ENCODE peak calls at places on chromosomes 7 and 10, in nine cellular contexts. L is cardiac fibroblast, V is breast epithelium, J is heart right ventricle, B is left ventricle myocardium inferior, T is hepatocyte, I is Peyer's patch, S is cardiac muscle cell, X is brain microvascular endothelial cell. M is an unnamed sample.

GRCh38 chr10:62277946-62278345 is 9.3 kb upstream of the RTKN2 start:
- DNase-seq in L (no peak), V (no peak), J (no peak), B (no peak), T (no peak), I (no peak), S (no peak), X (no peak), M (no peak)

GRCh38 chr7:132386249-132386681 is 190.0 kb downstream of the PLXNA4 start:
- DNase-seq in L (no peak), V (no peak), J (peak), B (peak), T (peak), I (no peak), S (peak), X (no peak), M (no peak)

GRCh38 chr10:36779238-36779846 is 346.1 kb upstream of the ANKRD30A start:
- DNase-seq in L (peak), V (no peak), J (no peak), B (no peak), T (peak), I (no peak), S (peak), X (peak), M (no peak)

GRCh38 chr10:15472431-15473400 is 101.6 kb upstream of the FAM171A1 start:
- DNase-seq in L (peak), V (no peak), J (no peak), B (no peak), T (no peak), I (no peak), S (peak), X (peak), M (no peak)

GRCh38 chr10:132427071-132427771 is 30.2 kb downstream of the PWWP2B start:
- DNase-seq in L (no peak), V (no peak), J (peak), B (no peak), T (no peak), I (no peak), S (no peak), X (no peak), M (no peak)

GRCh38 chr10:30063098-30063497 is 3.7 kb upstream of the JCAD start:
- DNase-seq in L (peak), V (no peak), J (no peak), B (no peak), T (no peak), I (no peak), S (peak), X (no peak), M (no peak)

GRCh38 chr10:69088801-69089501 is 1.0 kb downstream of the SRGN start:
- DNase-seq in L (peak), V (no peak), J (no peak), B (no peak), T (no peak), I (no peak), S (peak), X (peak), M (no peak)

GRCh38 chr10:75074711-75075445 is 36.6 kb upstream of the SAMD8 start:
- DNase-seq in L (no peak), V (no peak), J (no peak), B (no peak), T (no peak), I (no peak), S (no peak), X (no peak), M (no peak)

GRCh38 chr7:151550601-151551286 is 31.0 kb upstream of the RHEB start:
- DNase-seq in L (peak), V (no peak), J (no peak), B (no peak), T (peak), I (no peak), S (peak), X (peak), M (peak)

GRCh38 chr7:107180378-107180777 is 11.6 kb downstream of the HBP1 start:
- DNase-seq in L (peak), V (no peak), J (no peak), B (no peak), T (peak), I (no peak), S (peak), X (peak), M (peak)

GRCh38 chr10:88544140-88544870 is 38.8 kb downstream of the RNLS start:
- DNase-seq in L (no peak), V (no peak), J (no peak), B (no peak), T (no peak), I (no peak), S (no peak), X (no peak), M (no peak)

GRCh38 chr10:108363566-108363965 is 1199.1 kb upstream of the SORCS1 start:
- DNase-seq in L (no peak), V (no peak), J (no peak), B (no peak), T (no peak), I (no peak), S (no peak), X (no peak), M (no peak)

GRCh38 chr7:157550300-157551275 is 213.8 kb downstream of the DNAJB6 start:
- DNase-seq in L (no peak), V (peak), J (no peak), B (no peak), T (no peak), I (peak), S (no peak), X (no peak), M (no peak)

GRCh38 chr7:1781369-1781768 is 111.3 kb downstream of the ELFN1 start:
- DNase-seq in L (no peak), V (no peak), J (no peak), B (no peak), T (no peak), I (no peak), S (no peak), X (no peak), M (no peak)

GRCh38 chr7:7157177-7157886 is 25.0 kb upstream of the C1GALT1 start:
- DNase-seq in L (peak), V (no peak), J (no peak), B (no peak), T (no peak), I (no peak), S (peak), X (peak), M (no peak)

GRCh38 chr10:109961181-109962001 is 38.1 kb upstream of the XPNPEP1 start:
- DNase-seq in L (no peak), V (no peak), J (no peak), B (no peak), T (no peak), I (no peak), S (no peak), X (peak), M (no peak)

GRCh38 chr10:103114876-103115275 is 78.2 kb downstream of the NT5C2 start:
- DNase-seq in L (no peak), V (no peak), J (no peak), B (no peak), T (no peak), I (no peak), S (no peak), X (no peak), M (no peak)

GRCh38 chr10:122567056-122567660 is 6.6 kb downstream of the DMBT1 start:
- DNase-seq in L (peak), V (no peak), J (peak), B (no peak), T (no peak), I (peak), S (peak), X (peak), M (no peak)

GRCh38 chr10:70283071-70283444 is 746 bp downstream of the NPFFR1 start:
- DNase-seq in L (no peak), V (no peak), J (no peak), B (no peak), T (no peak), I (no peak), S (no peak), X (no peak), M (no peak)

GRCh38 chr10:70283445-70284399 is at the start of gene NPFFR1:
- DNase-seq in L (no peak), V (no peak), J (no peak), B (no peak), T (peak), I (no peak), S (no peak), X (no peak), M (no peak)

GRCh38 chr10:70285432-70285831 is 1.6 kb upstream of the NPFFR1 start:
- DNase-seq in L (no peak), V (no peak), J (no peak), B (no peak), T (no peak), I (no peak), S (no peak), X (no peak), M (no peak)

GRCh38 chr10:70286616-70287015 is 2.8 kb upstream of the NPFFR1 start:
- DNase-seq in L (no peak), V (no peak), J (no peak), B (no peak), T (no peak), I (no peak), S (no peak), X (no peak), M (no peak)

GRCh38 chr10:70284542-70285150 is 842 bp upstream of the NPFFR1 start:
- DNase-seq in L (no peak), V (no peak), J (no peak), B (no peak), T (no peak), I (no peak), S (no peak), X (no peak), M (no peak)
- H3K4me3 ChIP-seq in L (no peak), V (no peak), J (no peak), B (no peak), T (no peak), I (no peak), S (no peak), X (no peak), M (no peak)

DNA sequence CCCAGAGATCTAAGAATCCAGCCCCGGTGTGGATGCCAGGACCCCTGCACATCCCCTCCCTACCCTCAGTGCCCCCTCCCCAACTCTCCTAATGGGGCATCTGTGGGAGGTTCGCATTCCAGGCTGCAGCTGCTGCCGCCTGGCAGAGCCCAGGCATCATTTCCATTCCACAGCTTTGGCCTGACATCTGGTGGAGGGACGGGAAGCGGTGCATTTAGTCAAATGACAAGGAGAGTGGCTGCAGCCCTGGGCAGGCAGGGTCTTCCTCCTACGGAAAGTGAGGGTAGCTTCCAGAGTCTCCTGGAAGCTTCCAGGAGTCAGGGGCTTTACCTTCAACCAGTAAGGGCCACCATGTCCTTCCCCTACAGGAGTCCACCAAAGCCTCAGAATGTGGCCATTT is 30.8 kb downstream of the PRLHR start:
- DNase-seq in L (peak), V (no peak), J (no peak), B (no peak), T (no peak), I (no peak), S (peak), X (no peak), M (no peak)
- TF ChIP-seq CTCF in L (peak), V (no peak), J (no peak), B (peak), T (peak), I (no peak), S (no peak), X (peak), M (no peak)

DNA sequence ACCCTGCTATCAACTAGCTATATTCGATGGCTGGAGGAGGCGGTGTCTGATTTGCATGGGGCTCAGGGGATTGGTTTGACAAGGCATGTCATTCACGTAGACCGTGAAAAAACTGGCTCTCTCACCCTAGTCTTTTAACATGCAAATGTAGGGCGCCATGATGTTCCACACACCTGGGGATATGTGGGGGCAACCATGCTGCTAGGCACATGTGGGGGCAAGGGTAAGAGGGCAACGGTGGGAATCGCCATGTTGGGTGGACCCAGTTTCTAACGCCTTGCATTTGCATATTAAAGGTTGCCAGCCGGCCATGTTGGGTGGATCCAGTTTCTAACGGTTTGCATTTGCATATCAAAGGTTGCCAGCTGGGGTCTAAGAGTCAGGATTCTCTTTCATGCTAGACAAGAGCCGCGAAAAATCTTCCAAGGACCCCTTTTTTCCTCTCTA is 419.2 kb upstream of the NFE2L3 start:
- DNase-seq in L (no peak), V (no peak), J (no peak), B (no peak), T (no peak), I (no peak), S (no peak), X (no peak), M (no peak)
- H3K4me3 ChIP-seq in L (no peak), V (no peak), J (no peak), B (no peak), T (no peak), I (no peak), S (no peak), X (no peak), M (no peak)

DNA sequence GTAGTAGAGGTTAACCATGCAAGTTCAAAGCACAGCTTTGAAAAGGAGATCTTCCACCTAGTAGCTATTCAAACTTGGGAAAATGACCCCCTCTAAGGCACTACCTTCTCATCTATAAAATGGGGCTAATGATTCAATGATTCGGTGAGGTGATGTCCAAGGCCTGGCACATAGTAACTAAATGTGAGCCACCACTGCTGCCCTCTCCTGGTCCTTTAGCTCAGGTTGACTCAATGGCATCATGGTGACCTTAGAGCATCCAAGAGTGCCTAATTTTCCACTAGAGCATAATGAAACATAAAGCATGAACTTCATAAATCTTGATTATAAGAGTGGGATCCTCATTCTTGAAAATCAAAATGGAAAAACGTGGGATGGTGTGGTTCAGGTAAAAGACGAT is 16.3 kb upstream of the PLCE1 start:
- DNase-seq in L (no peak), V (no peak), J (no peak), B (no peak), T (no peak), I (no peak), S (no peak), X (no peak), M (no peak)
- TF ChIP-seq CTCF in L (no peak), V (no peak), J (no peak), B (peak), T (no peak), I (no peak), S (no peak), X (peak), M (peak)

GRCh38 chr7:155308330-155309020 is 10.8 kb downstream of the INSIG1 start:
- DNase-seq in L (no peak), V (no peak), J (no peak), B (no peak), T (no peak), I (no peak), S (no peak), X (no peak), M (no peak)

GRCh38 chr7:155309021-155309338 is 11.3 kb downstream of the INSIG1 start:
- DNase-seq in L (no peak), V (no peak), J (no peak), B (no peak), T (no peak), I (no peak), S (no peak), X (no peak), M (no peak)

GRCh38 chr7:155305251-155305904 is 7.7 kb downstream of the INSIG1 start:
- DNase-seq in L (no peak), V (no peak), J (no peak), B (no peak), T (no peak), I (no peak), S (no peak), X (no peak), M (no peak)

GRCh38 chr7:155303897-155304296 is 6.2 kb downstream of the INSIG1 start:
- DNase-seq in L (no peak), V (no peak), J (no peak), B (no peak), T (no peak), I (no peak), S (no peak), X (no peak), M (no peak)

DNA sequence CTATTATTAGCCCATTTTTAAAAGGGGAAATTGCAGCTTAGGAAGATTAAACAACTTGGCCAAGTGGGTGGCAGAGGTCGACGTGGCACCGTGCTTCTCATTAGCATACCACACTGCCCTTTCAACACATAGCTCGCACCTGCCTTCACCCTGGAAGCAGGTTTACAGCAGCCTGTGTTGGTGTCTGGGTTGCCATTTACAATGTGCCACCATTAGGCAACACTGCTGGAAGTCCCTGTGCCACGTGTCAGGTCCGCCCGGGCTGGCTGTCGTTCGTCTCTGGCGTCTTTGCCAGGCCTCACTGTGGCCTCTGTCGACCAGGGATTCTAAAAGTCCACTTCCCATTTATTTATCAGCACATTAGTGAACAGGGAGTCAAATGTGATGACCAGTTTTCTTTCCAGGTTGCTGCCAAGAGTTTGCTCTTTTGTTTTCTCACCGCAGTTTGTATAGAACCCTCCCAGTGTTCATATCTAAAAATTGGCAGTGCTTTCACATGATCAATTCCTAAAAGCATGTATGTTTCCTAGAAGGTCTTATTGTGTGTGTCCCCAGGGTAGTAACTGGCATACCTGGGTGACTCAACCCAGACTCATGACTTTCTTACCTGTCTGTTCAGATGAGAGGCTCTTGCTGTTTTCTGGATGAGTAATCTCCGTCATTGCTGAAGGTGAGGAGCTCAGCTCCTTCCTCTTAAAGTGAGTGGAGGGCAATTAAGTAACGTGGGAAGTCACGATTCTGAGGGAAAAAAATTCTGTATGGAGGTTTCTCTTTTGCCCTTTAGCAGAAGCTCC is 9.2 kb downstream of the INSIG1 start:
- DNase-seq in L (no peak), V (no peak), J (no peak), B (no peak), T (no peak), I (no peak), S (no peak), X (no peak), M (no peak)
- H3K4me3 ChIP-seq in L (no peak), V (no peak), J (no peak), B (no peak), T (no peak), I (no peak), S (no peak), X (no peak), M (no peak)

GRCh38 chr10:124723826-124724225 is 20.4 kb downstream of the FAM53B start:
- DNase-seq in L (no peak), V (peak), J (no peak), B (no peak), T (no peak), I (peak), S (no peak), X (no peak), M (no peak)
- TF ChIP-seq CTCF in L (no peak), V (no peak), J (no peak), B (no peak), T (no peak), I (peak), S (no peak), X (no peak), M (no peak)

GRCh38 chr10:43619368-43619767 is 13.1 kb downstream of the ZNF485 start:
- DNase-seq in L (no peak), V (no peak), J (no peak), B (no peak), T (no peak), I (no peak), S (no peak), X (no peak), M (no peak)

GRCh38 chr10:43628956-43629355 is 19.7 kb downstream of the ZNF32 start:
- DNase-seq in L (no peak), V (no peak), J (no peak), B (no peak), T (no peak), I (no peak), S (no peak), X (no peak), M (no peak)

GRCh38 chr10:43622022-43622421 is 15.8 kb downstream of the ZNF485 start:
- DNase-seq in L (no peak), V (no peak), J (no peak), B (no peak), T (no peak), I (no peak), S (no peak), X (no peak), M (no peak)

GRCh38 chr10:43627942-43628341 is 20.7 kb downstream of the ZNF32 start:
- DNase-seq in L (no peak), V (no peak), J (no peak), B (no peak), T (no peak), I (no peak), S (no peak), X (no peak), M (no peak)

DNA sequence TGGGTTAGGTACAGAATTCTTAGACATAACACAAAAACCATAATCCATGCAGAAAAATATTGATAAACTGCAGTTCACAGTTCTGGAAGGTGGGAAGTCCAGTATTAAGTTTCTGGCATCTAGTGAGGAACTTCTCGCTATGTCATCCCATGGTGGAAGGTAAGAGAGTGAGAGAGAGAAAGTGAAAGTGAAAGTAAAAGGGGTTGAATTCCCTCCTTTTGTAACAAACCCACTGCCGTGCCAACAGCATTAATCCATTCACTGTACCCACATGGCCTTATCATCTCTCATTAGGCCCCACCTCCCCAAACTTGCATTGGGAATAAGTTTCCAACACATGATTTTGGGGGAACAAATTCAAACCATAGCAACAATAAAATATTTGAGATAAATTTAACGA is 17.1 kb downstream of the ZNF485 start:
- DNase-seq in L (peak), V (no peak), J (no peak), B (no peak), T (no peak), I (no peak), S (peak), X (no peak), M (no peak)
- H3K4me3 ChIP-seq in L (peak), V (no peak), J (peak), B (peak), T (no peak), I (peak), S (no peak), X (no peak), M (no peak)